ENCODE peak calls at places on chromosomes 12 and 14, in nine cellular contexts. T is activated CD4-positive, CD25-positive, alpha-beta regulatory T cell treated with anti-CD3 and anti-CD28 coated beads, Interleukin-2, amount 50 U/mL, for 72 hours; A is amniotic stem cell; M is stimulated activated CD4-positive, alpha-beta T cell treated with anti-CD3 and anti-CD28 coated beads, TNF-alpha, amount 100 ng/mL, for 48 hours; N is kidney tubule cell; H is H4; C is left cardiac atrium; V is breast epithelium; D is heart left ventricle. P is an unnamed sample.

GRCh38 chr14:66003082-66003740 is 483.0 kb upstream of the CCDC196 start:
- DNase-seq in T (no peak), A (no peak), M (no peak), N (no peak), H (peak; percentile 69), C (no peak), V (no peak), D (no peak), P (peak; percentile 65)

GRCh38 chr14:20455355-20456300 is 602 bp downstream of the APEX1 start:
- DNase-seq in T (no peak), A (peak; percentile 96), M (peak; percentile 52), N (peak; percentile 87), H (no peak), C (no peak), V (peak; percentile 55), D (no peak), P (no peak)

GRCh38 chr12:6766651-6767300 is 613 bp downstream of the PTMS start:
- DNase-seq in T (peak; percentile 68), A (peak; percentile 26), M (no peak), N (peak; percentile 79), H (peak; percentile 50), C (peak; percentile 86), V (peak; percentile 84), D (peak; percentile 87), P (peak; percentile 86)

GRCh38 chr12:91667698-91668097 is 477.9 kb downstream of the BTG1 start:
- DNase-seq in T (no peak), A (no peak), M (no peak), N (no peak), H (no peak), C (no peak), V (no peak), D (no peak), P (no peak)

GRCh38 chr12:32400114-32400672 is 835 bp downstream of the FGD4 start:
- DNase-seq in T (no peak), A (no peak), M (no peak), N (peak; percentile 61), H (no peak), C (no peak), V (no peak), D (no peak), P (no peak)

GRCh38 chr12:52346596-52346995 is 20.7 kb downstream of the KRT85 start:
- DNase-seq in T (no peak), A (no peak), M (no peak), N (peak; percentile 13), H (no peak), C (no peak), V (no peak), D (peak; percentile 27), P (peak; percentile 62)

GRCh38 chr12:21413369-21414277 is 23.8 kb upstream of the PYROXD1 start:
- DNase-seq in T (no peak), A (no peak), M (no peak), N (no peak), H (no peak), C (no peak), V (no peak), D (no peak), P (no peak)

GRCh38 chr14:64049616-64050381 is 197.0 kb downstream of the SYNE2 start:
- DNase-seq in T (no peak), A (no peak), M (no peak), N (no peak), H (no peak), C (no peak), V (no peak), D (no peak), P (no peak)

GRCh38 chr12:14886271-14886670 is 617 bp upstream of the MGP start:
- DNase-seq in T (no peak), A (no peak), M (no peak), N (no peak), H (no peak), C (no peak), V (no peak), D (no peak), P (no peak)

GRCh38 chr12:1594045-1594294 is 411 bp downstream of the FBXL14 start:
- DNase-seq in T (no peak), A (no peak), M (no peak), N (peak; percentile 81), H (peak; percentile 23), C (no peak), V (no peak), D (peak; percentile 80), P (peak; percentile 72)

GRCh38 chr12:113050808-113051207 is 5.7 kb upstream of the DTX1 start:
- DNase-seq in T (no peak), A (no peak), M (no peak), N (no peak), H (no peak), C (no peak), V (no peak), D (no peak), P (no peak)

GRCh38 chr12:124583854-124584253 is 16.4 kb upstream of the NCOR2 start:
- DNase-seq in T (no peak), A (no peak), M (no peak), N (no peak), H (no peak), C (no peak), V (no peak), D (no peak), P (no peak)

GRCh38 chr14:49820176-49820575 is 32.4 kb downstream of the NEMF start:
- DNase-seq in T (no peak), A (no peak), M (no peak), N (peak; percentile 20), H (no peak), C (no peak), V (no peak), D (no peak), P (no peak)

GRCh38 chr14:50943261-50943942 is 881 bp downstream of the PYGL start:
- DNase-seq in T (no peak), A (no peak), M (no peak), N (peak; percentile 72), H (no peak), C (peak; percentile 82), V (no peak), D (peak; percentile 30), P (peak; percentile 72)

GRCh38 chr12:100826323-100826722 is 31.7 kb downstream of the ANO4 start:
- DNase-seq in T (no peak), A (peak; percentile 29), M (no peak), N (peak; percentile 52), H (peak; percentile 25), C (peak; percentile 28), V (peak; percentile 53), D (peak; percentile 8), P (peak; percentile 53)

GRCh38 chr14:58395815-58396626 is at the start of gene TOMM20L:
- DNase-seq in T (peak; percentile 85), A (peak; percentile 29), M (peak; percentile 53), N (peak; percentile 82), H (peak; percentile 13), C (peak; percentile 81), V (peak; percentile 70), D (peak; percentile 71), P (peak; percentile 77)

GRCh38 chr14:37145395-37145794 is 27.0 kb downstream of the SLC25A21 start:
- DNase-seq in T (no peak), A (no peak), M (no peak), N (no peak), H (peak; percentile 40), C (no peak), V (no peak), D (no peak), P (no peak)

GRCh38 chr12:57230381-57231155 is 1.1 kb downstream of the SHMT2 start:
- DNase-seq in T (peak; percentile 30), A (no peak), M (no peak), N (no peak), H (no peak), C (no peak), V (no peak), D (no peak), P (no peak)

GRCh38 chr14:103518416-103519042 is 4.1 kb downstream of the CKB start:
- DNase-seq in T (peak; percentile 63), A (no peak), M (peak; percentile 39), N (peak; percentile 60), H (peak; percentile 42), C (peak; percentile 65), V (no peak), D (peak; percentile 69), P (peak; percentile 60)

GRCh38 chr12:49279706-49280159 is 14.9 kb downstream of the TUBA1C start:
- DNase-seq in T (no peak), A (no peak), M (no peak), N (peak; percentile 62), H (peak; percentile 50), C (no peak), V (no peak), D (no peak), P (no peak)

GRCh38 chr12:76666272-76666845 is 97.6 kb upstream of the ZDHHC17 start:
- DNase-seq in T (no peak), A (no peak), M (no peak), N (no peak), H (no peak), C (no peak), V (no peak), D (no peak), P (no peak)

GRCh38 chr12:94592080-94592479 is 58.3 kb downstream of the TMCC3 start:
- DNase-seq in T (no peak), A (no peak), M (no peak), N (no peak), H (no peak), C (no peak), V (no peak), D (no peak), P (no peak)

GRCh38 chr12:104720346-104721064 is 237.6 kb downstream of the SLC41A2 start:
- DNase-seq in T (peak; percentile 59), A (no peak), M (no peak), N (no peak), H (no peak), C (no peak), V (no peak), D (no peak), P (no peak)

GRCh38 chr12:12776261-12776660 is 9.2 kb upstream of the APOLD1 start:
- DNase-seq in T (no peak), A (no peak), M (no peak), N (peak; percentile 8), H (no peak), C (no peak), V (no peak), D (no peak), P (no peak)

GRCh38 chr14:81309511-81309910 is 88.8 kb upstream of the GTF2A1 start:
- DNase-seq in T (no peak), A (no peak), M (no peak), N (no peak), H (no peak), C (no peak), V (no peak), D (no peak), P (no peak)

GRCh38 chr12:39613525-39613924 is 6.1 kb downstream of the ABCD2 start:
- DNase-seq in T (no peak), A (no peak), M (no peak), N (no peak), H (no peak), C (no peak), V (no peak), D (no peak), P (no peak)

P was measured in thyroid gland.